ENCODE peak calls at places on chromosomes 16 and 17, in nine cellular contexts. One of them, this sample, is unnamed.

GRCh38 chr17:47324224-47325020 is 667 bp downstream of the EFCAB13 start:
- DNase-seq in stimulated activated CD4-positive, alpha-beta T cell treated with anti-CD3 and anti-CD28 coated beads, Interleukin-4, amount 100 ng/mL, for 48 hours: peak; percentile 33
- DNase-seq in NCI-H1930: peak; percentile 45
- DNase-seq in CD8-positive, alpha-beta memory T cell: peak; percentile 31
- DNase-seq in left lung: no peak
- DNase-seq in OCI-M1: peak; percentile 85
- DNase-seq in kidney tubule cell: peak; percentile 62
- DNase-seq in C1 segment of cervical spinal cord: no peak
- DNase-seq in HS-5: no peak
- DNase-seq in this sample: peak; percentile 77

GRCh38 chr17:40248507-40248906 is 29.4 kb downstream of the WIPF2 start:
- DNase-seq in stimulated activated CD4-positive, alpha-beta T cell treated with anti-CD3 and anti-CD28 coated beads, Interleukin-4, amount 100 ng/mL, for 48 hours: no peak
- DNase-seq in NCI-H1930: no peak
- DNase-seq in CD8-positive, alpha-beta memory T cell: no peak
- DNase-seq in left lung: no peak
- DNase-seq in OCI-M1: no peak
- DNase-seq in kidney tubule cell: no peak
- DNase-seq in C1 segment of cervical spinal cord: no peak
- DNase-seq in HS-5: no peak
- DNase-seq in this sample: no peak

GRCh38 chr17:50218771-50219315 is 17.4 kb upstream of the COL1A1 start:
- DNase-seq in stimulated activated CD4-positive, alpha-beta T cell treated with anti-CD3 and anti-CD28 coated beads, Interleukin-4, amount 100 ng/mL, for 48 hours: no peak
- DNase-seq in NCI-H1930: no peak
- DNase-seq in CD8-positive, alpha-beta memory T cell: no peak
- DNase-seq in left lung: no peak
- DNase-seq in OCI-M1: no peak
- DNase-seq in kidney tubule cell: peak; percentile 95
- DNase-seq in C1 segment of cervical spinal cord: no peak
- DNase-seq in HS-5: peak; percentile 84
- DNase-seq in this sample: no peak

GRCh38 chr16:3662601-3663000 is 8.1 kb downstream of the DNASE1 start:
- DNase-seq in stimulated activated CD4-positive, alpha-beta T cell treated with anti-CD3 and anti-CD28 coated beads, Interleukin-4, amount 100 ng/mL, for 48 hours: no peak
- DNase-seq in NCI-H1930: no peak
- DNase-seq in CD8-positive, alpha-beta memory T cell: no peak
- DNase-seq in left lung: peak; percentile 44
- DNase-seq in OCI-M1: no peak
- DNase-seq in kidney tubule cell: no peak
- DNase-seq in C1 segment of cervical spinal cord: no peak
- DNase-seq in HS-5: no peak
- DNase-seq in this sample: peak; percentile 30

GRCh38 chr17:73192219-73192893 is 499 bp upstream of the COG1 start:
- DNase-seq in stimulated activated CD4-positive, alpha-beta T cell treated with anti-CD3 and anti-CD28 coated beads, Interleukin-4, amount 100 ng/mL, for 48 hours: peak; percentile 56
- DNase-seq in NCI-H1930: peak; percentile 86
- DNase-seq in CD8-positive, alpha-beta memory T cell: peak; percentile 68
- DNase-seq in left lung: peak; percentile 92
- DNase-seq in OCI-M1: peak; percentile 86
- DNase-seq in kidney tubule cell: peak; percentile 75
- DNase-seq in C1 segment of cervical spinal cord: no peak
- DNase-seq in HS-5: peak; percentile 39
- DNase-seq in this sample: peak; percentile 79

GRCh38 chr16:528111-529011 is 849 bp downstream of the CAPN15 start:
- DNase-seq in stimulated activated CD4-positive, alpha-beta T cell treated with anti-CD3 and anti-CD28 coated beads, Interleukin-4, amount 100 ng/mL, for 48 hours: no peak
- DNase-seq in NCI-H1930: no peak
- DNase-seq in CD8-positive, alpha-beta memory T cell: peak; percentile 21
- DNase-seq in left lung: no peak
- DNase-seq in OCI-M1: peak; percentile 44
- DNase-seq in kidney tubule cell: peak; percentile 79
- DNase-seq in C1 segment of cervical spinal cord: no peak
- DNase-seq in HS-5: peak; percentile 64
- DNase-seq in this sample: peak; percentile 60

GRCh38 chr17:39174907-39175694 is 9.1 kb upstream of the ARL5C start:
- DNase-seq in stimulated activated CD4-positive, alpha-beta T cell treated with anti-CD3 and anti-CD28 coated beads, Interleukin-4, amount 100 ng/mL, for 48 hours: peak; percentile 64
- DNase-seq in NCI-H1930: peak; percentile 61
- DNase-seq in CD8-positive, alpha-beta memory T cell: peak; percentile 67
- DNase-seq in left lung: no peak
- DNase-seq in OCI-M1: peak; percentile 72
- DNase-seq in kidney tubule cell: peak; percentile 50
- DNase-seq in C1 segment of cervical spinal cord: no peak
- DNase-seq in HS-5: no peak
- DNase-seq in this sample: peak; percentile 83

GRCh38 chr17:38709104-38709820 is 4.2 kb downstream of the MLLT6 start:
- DNase-seq in stimulated activated CD4-positive, alpha-beta T cell treated with anti-CD3 and anti-CD28 coated beads, Interleukin-4, amount 100 ng/mL, for 48 hours: no peak
- DNase-seq in NCI-H1930: no peak
- DNase-seq in CD8-positive, alpha-beta memory T cell: no peak
- DNase-seq in left lung: no peak
- DNase-seq in OCI-M1: no peak
- DNase-seq in kidney tubule cell: no peak
- DNase-seq in C1 segment of cervical spinal cord: no peak
- DNase-seq in HS-5: no peak
- DNase-seq in this sample: no peak

GRCh38 chr16:262121-262745 is 13.5 kb downstream of the RGS11 start:
- DNase-seq in stimulated activated CD4-positive, alpha-beta T cell treated with anti-CD3 and anti-CD28 coated beads, Interleukin-4, amount 100 ng/mL, for 48 hours: no peak
- DNase-seq in NCI-H1930: no peak
- DNase-seq in CD8-positive, alpha-beta memory T cell: no peak
- DNase-seq in left lung: no peak
- DNase-seq in OCI-M1: no peak
- DNase-seq in kidney tubule cell: no peak
- DNase-seq in C1 segment of cervical spinal cord: no peak
- DNase-seq in HS-5: no peak
- DNase-seq in this sample: no peak

GRCh38 chr17:78255953-78256704 is 24.7 kb downstream of the TMEM235 start:
- DNase-seq in stimulated activated CD4-positive, alpha-beta T cell treated with anti-CD3 and anti-CD28 coated beads, Interleukin-4, amount 100 ng/mL, for 48 hours: no peak
- DNase-seq in NCI-H1930: no peak
- DNase-seq in CD8-positive, alpha-beta memory T cell: no peak
- DNase-seq in left lung: peak; percentile 77
- DNase-seq in OCI-M1: no peak
- DNase-seq in kidney tubule cell: no peak
- DNase-seq in C1 segment of cervical spinal cord: no peak
- DNase-seq in HS-5: no peak
- DNase-seq in this sample: no peak

GRCh38 chr17:55454906-55455474 is 33.4 kb upstream of the MMD start:
- DNase-seq in stimulated activated CD4-positive, alpha-beta T cell treated with anti-CD3 and anti-CD28 coated beads, Interleukin-4, amount 100 ng/mL, for 48 hours: no peak
- DNase-seq in NCI-H1930: no peak
- DNase-seq in CD8-positive, alpha-beta memory T cell: no peak
- DNase-seq in left lung: no peak
- DNase-seq in OCI-M1: no peak
- DNase-seq in kidney tubule cell: peak; percentile 75
- DNase-seq in C1 segment of cervical spinal cord: no peak
- DNase-seq in HS-5: peak; percentile 91
- DNase-seq in this sample: no peak

GRCh38 chr16:11078812-11079459 is 134.6 kb downstream of the CLEC16A start:
- DNase-seq in stimulated activated CD4-positive, alpha-beta T cell treated with anti-CD3 and anti-CD28 coated beads, Interleukin-4, amount 100 ng/mL, for 48 hours: no peak
- DNase-seq in NCI-H1930: no peak
- DNase-seq in CD8-positive, alpha-beta memory T cell: no peak
- DNase-seq in left lung: no peak
- DNase-seq in OCI-M1: no peak
- DNase-seq in kidney tubule cell: peak; percentile 91
- DNase-seq in C1 segment of cervical spinal cord: no peak
- DNase-seq in HS-5: no peak
- DNase-seq in this sample: no peak